ENCODE peak calls at places on chromosome 21, in seven cellular contexts. O, P, Q, V, R, E and I are unnamed samples.

GRCh38 chr21:41769933-41770332 is 3.1 kb upstream of the RIPK4 start:
- DNase-seq in R (no peak), E (no peak), Q (no peak), P (no peak), V (no peak), O (no peak), I (no peak)

GRCh38 chr21:44353200-44353970 is at the start of gene TRPM2:
- DNase-seq in R (no peak), Q (peak), E (no peak), O (peak), V (no peak), P (no peak), I (peak)

GRCh38 chr21:34576043-34576466 is 38.9 kb downstream of the RCAN1 start:
- DNase-seq in R (no peak), V (no peak), O (no peak), Q (no peak), P (no peak), E (no peak), I (no peak)

GRCh38 chr21:44856131-44856530 is 17.4 kb downstream of the PTTG1IP start:
- DNase-seq in O (no peak), E (no peak), P (no peak), V (no peak), R (no peak), Q (no peak), I (no peak)

GRCh38 chr21:37139154-37139553 is 66.1 kb downstream of the TTC3 start:
- DNase-seq in R (no peak), E (peak), P (no peak), V (no peak), O (no peak), Q (no peak), I (no peak)

GRCh38 chr21:29296452-29296851 is 2.3 kb upstream of the BACH1 start:
- DNase-seq in V (no peak), Q (no peak), E (no peak), P (no peak), R (no peak), O (no peak), I (no peak)

GRCh38 chr21:32413697-32414578 is 1.4 kb downstream of the EVA1C start:
- DNase-seq in E (no peak), O (peak), V (no peak), Q (no peak), P (no peak), R (no peak), I (no peak)

GRCh38 chr21:43295016-43295958 is 126.5 kb downstream of the CRYAA start:
- DNase-seq in E (no peak), R (no peak), O (no peak), V (no peak), P (peak), Q (peak), I (no peak)

GRCh38 chr21:42474043-42474831 is 21.8 kb downstream of the RSPH1 start:
- DNase-seq in Q (no peak), V (no peak), O (no peak), E (no peak), R (no peak), P (no peak), I (no peak)

GRCh38 chr21:26519142-26519541 is 53.9 kb downstream of the CYYR1 start:
- DNase-seq in Q (no peak), V (no peak), E (no peak), O (no peak), P (no peak), R (no peak), I (no peak)

GRCh38 chr21:36028127-36029069 is 31.9 kb downstream of the SETD4 start:
- DNase-seq in R (peak), V (peak), E (peak), Q (peak), O (peak), P (peak), I (peak)

GRCh38 chr21:8992731-8993174 is 1528.6 kb upstream of the TPTE start:
- DNase-seq in E (no peak), R (no peak), P (no peak), V (no peak), O (no peak), Q (no peak), I (no peak)

GRCh38 chr21:32844653-32845443 is 73.3 kb upstream of the PAXBP1 start:
- DNase-seq in R (no peak), Q (no peak), V (no peak), O (no peak), E (peak), P (no peak), I (no peak)

GRCh38 chr21:25776440-25776839 is 41.7 kb downstream of the GABPA start:
- DNase-seq in O (no peak), Q (no peak), E (no peak), P (no peak), R (no peak), V (no peak), I (no peak)

GRCh38 chr21:42040411-42041180 is 30.4 kb upstream of the ZBTB21 start:
- DNase-seq in E (peak), R (no peak), P (no peak), V (no peak), O (no peak), Q (no peak), I (no peak)

GRCh38 chr21:31612889-31613785 is 46.4 kb upstream of the SOD1 start:
- DNase-seq in O (no peak), R (no peak), Q (no peak), P (no peak), V (no peak), E (peak), I (no peak)

GRCh38 chr21:37710555-37711293 is 205.5 kb downstream of the KCNJ6 start:
- DNase-seq in Q (no peak), R (no peak), V (no peak), E (peak), O (no peak), P (peak), I (no peak)

GRCh38 chr21:33028759-33029511 is 3.2 kb downstream of the OLIG2 start:
- DNase-seq in O (peak), P (no peak), Q (no peak), V (no peak), R (no peak), E (no peak), I (no peak)

GRCh38 chr21:18164933-18165332 is 79.7 kb upstream of the CHODL start:
- DNase-seq in V (no peak), R (no peak), Q (no peak), P (no peak), O (peak), E (no peak), I (no peak)

GRCh38 chr21:46181953-46182547 is 2.2 kb downstream of the SPATC1L start:
- DNase-seq in E (no peak), O (no peak), Q (no peak), V (no peak), P (no peak), R (no peak), I (no peak)

GRCh38 chr21:26057488-26058170 is 112.9 kb downstream of the APP start:
- DNase-seq in E (no peak), O (peak), V (no peak), Q (no peak), P (no peak), R (no peak), I (no peak)

GRCh38 chr21:34668803-34669148 is at the start of gene CLIC6:
- DNase-seq in E (no peak), V (peak), R (no peak), Q (no peak), O (no peak), P (no peak), I (no peak)

GRCh38 chr21:30014883-30015282 is 75.1 kb upstream of the GRIK1 start:
- DNase-seq in O (peak), Q (no peak), P (no peak), E (no peak), R (no peak), V (no peak), I (no peak)

GRCh38 chr21:32184059-32184458 is 94.8 kb downstream of the MIS18A start:
- DNase-seq in Q (no peak), O (no peak), V (no peak), E (no peak), P (no peak), R (no peak), I (no peak)

GRCh38 chr21:32753818-32754610 is 17.5 kb downstream of the PAXBP1 start:
- DNase-seq in V (no peak), P (no peak), R (no peak), Q (no peak), O (no peak), E (no peak), I (no peak)

GRCh38 chr21:41665766-41666595 is 100.9 kb downstream of the RIPK4 start:
- DNase-seq in E (no peak), V (no peak), O (no peak), R (no peak), P (no peak), Q (no peak), I (no peak)

GRCh38 chr21:32207096-32207716 is 71.6 kb downstream of the MIS18A start:
- DNase-seq in Q (no peak), O (no peak), E (no peak), R (no peak), P (peak), V (no peak), I (no peak)

GRCh38 chr21:29104239-29104708 is 26.2 kb upstream of the MAP3K7CL start:
- DNase-seq in V (no peak), Q (peak), O (no peak), R (no peak), E (no peak), P (no peak), I (no peak)

GRCh38 chr21:31203371-31204054 is 140.5 kb downstream of the TIAM1 start:
- DNase-seq in V (no peak), O (no peak), Q (no peak), E (peak), P (no peak), R (no peak), I (no peak)

GRCh38 chr21:41143596-41144325 is 24.2 kb upstream of the BACE2 start:
- DNase-seq in P (no peak), R (no peak), O (no peak), V (no peak), Q (no peak), E (no peak), I (no peak)

GRCh38 chr21:33988237-33988835 is 72.7 kb upstream of the ATP5PO start:
- DNase-seq in P (no peak), R (no peak), O (no peak), V (no peak), Q (no peak), E (no peak), I (no peak)

GRCh38 chr21:15293251-15293650 is 228.5 kb upstream of the NRIP1 start:
- DNase-seq in E (peak), O (no peak), V (no peak), R (no peak), P (no peak), Q (no peak), I (no peak)

GRCh38 chr21:44619886-44620285 is 7.0 kb upstream of the KRTAP10-9 start:
- DNase-seq in O (no peak), Q (no peak), E (no peak), R (no peak), V (no peak), P (no peak), I (no peak)

GRCh38 chr21:44614161-44614631 is 2.3 kb downstream of the KRTAP10-8 start:
- DNase-seq in R (no peak), Q (no peak), E (no peak), O (no peak), P (no peak), V (no peak), I (no peak)

GRCh38 chr21:40129809-40130208 is 262.6 kb downstream of the PCP4 start:
- DNase-seq in Q (no peak), R (no peak), P (no peak), O (no peak), V (no peak), E (no peak), I (no peak)